ENCODE peak calls at places on chromosome 1, in six cellular contexts. One of them, this sample, is unnamed.

GRCh38 chr1:167066333-167067122 is 23.6 kb downstream of the GPA33 start:
- DNase-seq in type B pancreatic cell: peak; percentile 90
- DNase-seq in fibroblast of the aortic adventitia: peak; percentile 39
- DNase-seq in keratinocyte: no peak
- DNase-seq in esophagus squamous epithelium: no peak
- DNase-seq in AML-193: peak; percentile 40
- DNase-seq in this sample: peak; percentile 61

GRCh38 chr1:154578058-154578418 is 10.5 kb downstream of the CHRNB2 start:
- DNase-seq in esophagus squamous epithelium: no peak
- DNase-seq in fibroblast of the aortic adventitia: no peak
- DNase-seq in keratinocyte: no peak
- DNase-seq in AML-193: no peak
- DNase-seq in type B pancreatic cell: no peak
- DNase-seq in this sample: peak; percentile 31

GRCh38 chr1:85295006-85295431 is 18.6 kb upstream of the BCL10 start:
- DNase-seq in AML-193: no peak
- DNase-seq in type B pancreatic cell: no peak
- DNase-seq in fibroblast of the aortic adventitia: peak; percentile 60
- DNase-seq in esophagus squamous epithelium: no peak
- DNase-seq in keratinocyte: peak; percentile 89
- DNase-seq in this sample: peak; percentile 91

GRCh38 chr1:5227114-5227513 is 572.7 kb downstream of the AJAP1 start:
- DNase-seq in AML-193: no peak
- DNase-seq in type B pancreatic cell: no peak
- DNase-seq in esophagus squamous epithelium: no peak
- DNase-seq in fibroblast of the aortic adventitia: no peak
- DNase-seq in keratinocyte: no peak
- DNase-seq in this sample: no peak

GRCh38 chr1:8266436-8267165 is 51.3 kb upstream of the SLC45A1 start:
- DNase-seq in fibroblast of the aortic adventitia: no peak
- DNase-seq in type B pancreatic cell: no peak
- DNase-seq in AML-193: no peak
- DNase-seq in keratinocyte: no peak
- DNase-seq in esophagus squamous epithelium: no peak
- DNase-seq in this sample: no peak

GRCh38 chr1:119968068-119968492 is 71.8 kb upstream of the ADAM30 start:
- DNase-seq in AML-193: peak; percentile 26
- DNase-seq in keratinocyte: no peak
- DNase-seq in fibroblast of the aortic adventitia: peak; percentile 39
- DNase-seq in type B pancreatic cell: no peak
- DNase-seq in esophagus squamous epithelium: no peak
- DNase-seq in this sample: peak; percentile 61

GRCh38 chr1:8412183-8412831 is 94.4 kb downstream of the SLC45A1 start:
- DNase-seq in keratinocyte: peak; percentile 21
- DNase-seq in AML-193: no peak
- DNase-seq in esophagus squamous epithelium: no peak
- DNase-seq in type B pancreatic cell: no peak
- DNase-seq in fibroblast of the aortic adventitia: peak; percentile 95
- DNase-seq in this sample: peak; percentile 95

GRCh38 chr1:108531429-108531828 is 28.5 kb upstream of the EEIG2 start:
- DNase-seq in esophagus squamous epithelium: no peak
- DNase-seq in AML-193: no peak
- DNase-seq in type B pancreatic cell: no peak
- DNase-seq in fibroblast of the aortic adventitia: peak; percentile 69
- DNase-seq in keratinocyte: no peak
- DNase-seq in this sample: no peak

GRCh38 chr1:215132156-215132555 is 49.6 kb downstream of the KCNK2 start:
- DNase-seq in esophagus squamous epithelium: no peak
- DNase-seq in keratinocyte: no peak
- DNase-seq in fibroblast of the aortic adventitia: peak; percentile 38
- DNase-seq in AML-193: no peak
- DNase-seq in type B pancreatic cell: no peak
- DNase-seq in this sample: no peak

GRCh38 chr1:32334864-32335618 is 992 bp downstream of the MARCKSL1 start:
- DNase-seq in AML-193: peak; percentile 18
- DNase-seq in esophagus squamous epithelium: no peak
- DNase-seq in fibroblast of the aortic adventitia: peak; percentile 26
- DNase-seq in type B pancreatic cell: peak; percentile 82
- DNase-seq in keratinocyte: no peak
- DNase-seq in this sample: peak; percentile 65

GRCh38 chr1:16245476-16246196 is 8.7 kb upstream of the CPLANE2 start:
- DNase-seq in keratinocyte: no peak
- DNase-seq in type B pancreatic cell: no peak
- DNase-seq in esophagus squamous epithelium: no peak
- DNase-seq in fibroblast of the aortic adventitia: no peak
- DNase-seq in AML-193: no peak
- DNase-seq in this sample: no peak

GRCh38 chr1:117932576-117932975 is 3.0 kb downstream of the WDR3 start:
- DNase-seq in AML-193: no peak
- DNase-seq in keratinocyte: no peak
- DNase-seq in fibroblast of the aortic adventitia: no peak
- DNase-seq in esophagus squamous epithelium: no peak
- DNase-seq in type B pancreatic cell: no peak
- DNase-seq in this sample: no peak

GRCh38 chr1:42348498-42348897 is 13.5 kb upstream of the FOXJ3 start:
- DNase-seq in keratinocyte: no peak
- DNase-seq in esophagus squamous epithelium: no peak
- DNase-seq in AML-193: no peak
- DNase-seq in type B pancreatic cell: no peak
- DNase-seq in fibroblast of the aortic adventitia: no peak
- DNase-seq in this sample: no peak

GRCh38 chr1:10031461-10031860 is 1.3 kb upstream of the UBE4B start:
- DNase-seq in fibroblast of the aortic adventitia: peak; percentile 80
- DNase-seq in esophagus squamous epithelium: no peak
- DNase-seq in AML-193: no peak
- DNase-seq in keratinocyte: no peak
- DNase-seq in type B pancreatic cell: no peak
- DNase-seq in this sample: no peak

GRCh38 chr1:203526572-203526971 is 32.6 kb downstream of the OPTC start:
- DNase-seq in fibroblast of the aortic adventitia: peak; percentile 49
- DNase-seq in esophagus squamous epithelium: no peak
- DNase-seq in keratinocyte: no peak
- DNase-seq in AML-193: no peak
- DNase-seq in type B pancreatic cell: no peak
- DNase-seq in this sample: no peak